ENCODE peak calls at places on chromosomes 13 and 19, in five cellular contexts. M, U, R, F and T are unnamed samples.

GRCh38 chr19:58351996-58352755 is 1.1 kb downstream of the A1BG start:
- DNase-seq in U (no peak), M (no peak), F (no peak), R (no peak), T (no peak)

GRCh38 chr13:113552079-113552478 is 32.5 kb upstream of the TFDP1 start:
- DNase-seq in F (no peak), U (no peak), M (no peak), R (no peak), T (no peak)

GRCh38 chr13:76632388-76633044 is 253.7 kb downstream of the KCTD12 start:
- DNase-seq in R (peak), M (peak), U (no peak), F (no peak), T (no peak)

GRCh38 chr19:6125571-6125989 is 9.9 kb upstream of the ACSBG2 start:
- DNase-seq in R (peak), M (peak), U (peak), F (peak), T (peak)

GRCh38 chr19:2722541-2723344 is 1.6 kb upstream of the DIRAS1 start:
- DNase-seq in R (no peak), U (peak), F (no peak), M (no peak), T (no peak)

GRCh38 chr19:49255674-49256073 is 69.3 kb downstream of the SLC6A16 start:
- DNase-seq in M (no peak), F (no peak), R (no peak), U (no peak), T (no peak)

GRCh38 chr13:100608906-100609305 is 20.3 kb upstream of the GGACT start:
- DNase-seq in R (peak), M (no peak), U (peak), F (peak), T (no peak)

GRCh38 chr13:113535381-113535781 is 44.9 kb upstream of the DCUN1D2 start:
- DNase-seq in F (no peak), M (no peak), R (no peak), U (no peak), T (no peak)

GRCh38 chr13:54287062-54287764 is 1258.6 kb downstream of the OLFM4 start:
- DNase-seq in M (no peak), R (no peak), F (no peak), U (no peak), T (no peak)

GRCh38 chr19:44824758-44825157 is 15.9 kb downstream of the BCAM start:
- DNase-seq in R (peak), F (no peak), U (no peak), M (no peak), T (no peak)

GRCh38 chr13:48660356-48661076 is 6.8 kb downstream of the CYSLTR2 start:
- DNase-seq in U (no peak), M (no peak), F (peak), R (no peak), T (no peak)

GRCh38 chr13:100491164-100491847 is 97.3 kb downstream of the GGACT start:
- DNase-seq in U (peak), R (peak), M (no peak), F (no peak), T (no peak)

GRCh38 chr13:113002206-113002821 is 33.3 kb downstream of the MCF2L start:
- DNase-seq in R (no peak), M (peak), U (no peak), F (no peak), T (no peak)

GRCh38 chr13:42905542-42905941 is 86.5 kb downstream of the EPSTI1 start:
- DNase-seq in M (no peak), F (no peak), R (no peak), U (no peak), T (no peak)

DNA sequence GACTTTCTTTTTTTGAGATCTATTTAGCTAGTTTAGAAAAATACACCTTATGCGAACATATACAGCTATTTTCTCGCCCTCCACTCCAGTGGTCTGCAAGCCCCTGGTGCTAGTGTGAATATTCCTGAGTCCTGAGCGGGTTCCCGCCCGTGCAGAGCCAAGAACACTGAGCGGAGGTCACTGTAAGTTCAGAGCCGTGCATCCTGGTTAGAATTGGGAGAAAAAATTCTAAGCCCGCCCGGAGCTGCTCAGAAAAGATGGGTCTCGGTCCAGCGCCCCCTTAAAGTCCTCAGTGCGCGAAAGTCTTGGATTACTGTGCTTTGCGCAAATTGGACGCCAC is 117.7 kb downstream of the KCNRG start:
- DNase-seq in F (no peak), M (peak), U (no peak), R (no peak), T (no peak)
- TF ChIP-seq EZH2 in F (no peak), M (no peak), U (no peak), R (no peak), T (no peak)

DNA sequence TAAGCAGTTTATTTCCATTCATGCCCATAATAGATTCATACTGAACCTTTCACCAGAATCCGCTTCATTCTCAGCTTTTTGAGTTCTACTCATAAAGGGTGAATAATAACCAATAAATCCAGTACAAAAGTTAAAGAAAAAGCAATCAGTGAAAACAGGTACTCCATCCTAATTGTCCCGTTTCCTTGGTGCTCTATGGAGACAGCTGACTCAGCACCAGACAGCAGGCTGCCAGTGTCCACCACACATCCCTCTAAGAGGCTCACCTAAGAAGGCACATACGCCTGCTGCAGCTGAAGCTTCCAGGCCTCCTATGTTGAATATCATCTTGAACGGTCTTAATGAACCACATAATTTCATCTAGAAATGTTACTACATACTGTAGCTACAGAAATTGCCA is 27.3 kb downstream of the MYO16 start:
- DNase-seq in M (no peak), F (no peak), U (no peak), R (no peak), T (no peak)
- TF ChIP-seq EZH2 in M (no peak), F (no peak), U (no peak), R (no peak), T (no peak)

GRCh38 chr19:18790566-18791314 is at the start of gene COMP:
- DNase-seq in M (peak), R (no peak), U (no peak), F (no peak), T (no peak)

GRCh38 chr19:18788782-18789421 is 2.2 kb downstream of the COMP start:
- DNase-seq in R (no peak), F (no peak), M (no peak), U (no peak), T (no peak)

GRCh38 chr19:18789422-18789832 is 1.7 kb downstream of the COMP start:
- DNase-seq in U (no peak), F (no peak), M (no peak), R (no peak), T (no peak)

GRCh38 chr19:18791315-18791678 is 192 bp upstream of the COMP start:
- DNase-seq in R (no peak), M (no peak), U (no peak), F (no peak), T (no peak)

DNA sequence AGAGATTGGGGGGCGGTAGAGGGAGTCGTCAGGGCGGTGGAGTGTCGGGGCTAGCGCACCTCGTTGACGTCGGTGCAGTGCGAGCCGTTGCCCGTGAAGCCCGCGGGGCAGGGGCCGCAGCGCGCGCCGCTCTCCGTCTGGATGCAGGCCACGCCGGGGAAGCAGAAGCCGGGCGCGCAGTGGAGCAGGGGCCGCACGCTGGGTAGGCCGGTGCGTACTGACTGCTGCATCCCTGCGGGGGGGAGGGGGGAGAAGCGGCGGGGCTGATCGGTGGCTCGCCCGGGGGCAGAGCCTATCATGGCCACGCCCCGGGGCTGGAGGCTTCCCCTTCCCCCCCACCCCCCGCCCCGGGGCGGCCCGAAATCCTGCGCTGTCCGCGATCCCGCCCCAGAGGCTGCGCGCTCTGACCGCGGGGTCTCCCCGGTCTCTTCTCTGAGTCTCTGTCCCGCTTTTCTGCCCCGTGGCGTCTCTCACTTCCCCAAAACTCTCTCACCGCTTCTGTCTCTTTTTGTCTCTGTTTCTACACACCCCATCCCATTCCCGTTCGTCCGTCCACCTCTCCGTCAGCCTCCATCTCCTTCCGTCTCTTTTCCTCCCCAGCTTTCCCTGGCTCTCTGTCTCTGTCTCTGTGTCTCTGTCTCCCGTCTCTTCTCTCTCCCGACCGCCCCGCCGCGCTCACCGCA is 1.1 kb downstream of the COMP start:
- DNase-seq in F (no peak), U (peak), M (peak), R (no peak), T (no peak)
- TF ChIP-seq EZH2 in F (no peak), U (no peak), M (no peak), R (no peak), T (no peak)

GRCh38 chr19:17953869-17954268 is 13.0 kb upstream of the KCNN1 start:
- DNase-seq in R (no peak), U (no peak), M (peak), F (no peak), T (no peak)

GRCh38 chr19:17953316-17953801 is 13.5 kb upstream of the KCNN1 start:
- DNase-seq in M (no peak), F (no peak), U (no peak), R (no peak), T (no peak)

GRCh38 chr19:17951151-17952040 is 15.5 kb upstream of the KCNN1 start:
- DNase-seq in F (no peak), R (no peak), U (no peak), M (peak), T (no peak)

GRCh38 chr19:17950310-17951150 is 16.4 kb upstream of the KCNN1 start:
- DNase-seq in M (peak), R (peak), F (no peak), U (no peak), T (no peak)

GRCh38 chr19:17952041-17952976 is 14.6 kb upstream of the KCNN1 start:
- DNase-seq in M (peak), F (no peak), U (no peak), R (no peak), T (no peak)
- TF ChIP-seq EZH2 in M (peak), F (peak), U (peak), R (peak), T (peak)

GRCh38 chr19:42323852-42324654 is 1.4 kb upstream of the MEGF8 start:
- DNase-seq in F (no peak), M (peak), U (no peak), R (no peak), T (no peak)

GRCh38 chr19:42325896-42326771 is 699 bp downstream of the MEGF8 start:
- DNase-seq in R (no peak), U (no peak), M (no peak), F (no peak), T (no peak)

GRCh38 chr19:42323473-42323851 is 2.0 kb upstream of the MEGF8 start:
- DNase-seq in F (no peak), R (no peak), M (peak), U (no peak), T (no peak)

GRCh38 chr19:42325308-42325895 is at the start of gene MEGF8:
- DNase-seq in U (peak), M (peak), R (peak), F (peak), T (peak)

DNA sequence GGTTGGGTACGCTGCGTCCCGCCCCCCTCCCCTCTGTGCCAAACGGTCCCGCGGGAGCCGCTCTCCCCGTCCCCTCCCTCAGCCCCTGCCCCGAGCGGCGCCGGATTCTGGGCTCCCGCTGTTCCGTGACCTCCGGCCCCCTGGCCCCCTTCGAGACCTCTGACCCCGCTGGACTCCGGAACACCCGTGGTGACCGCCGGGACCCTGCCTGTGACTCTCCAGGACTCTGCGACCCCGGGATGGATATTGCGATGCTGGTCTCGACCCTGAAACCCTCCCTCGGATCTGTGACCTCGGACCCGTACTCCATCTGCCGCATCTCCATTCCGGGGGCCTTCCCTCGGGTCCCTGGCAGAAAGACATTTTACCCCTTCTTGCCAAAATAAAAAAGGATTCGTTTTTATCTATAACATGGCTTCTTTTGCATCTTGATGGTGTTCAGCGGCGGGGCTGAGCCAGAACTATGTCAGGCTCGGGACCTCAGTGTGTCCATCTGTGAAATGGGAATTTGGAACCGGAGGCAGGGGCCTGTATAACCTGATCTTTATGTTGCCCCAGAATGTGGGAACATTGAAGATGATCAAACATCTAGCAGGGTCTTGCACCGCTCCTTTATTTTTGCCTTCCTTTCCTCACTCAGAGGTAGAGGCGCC is 654 bp upstream of the MEGF8 start:
- DNase-seq in M (peak), F (no peak), R (no peak), U (no peak), T (no peak)
- TF ChIP-seq EZH2 in M (peak), F (peak), R (peak), U (no peak), T (no peak)

GRCh38 chr19:50639121-50640112 is at the start of gene SYT3:
- DNase-seq in U (peak), F (no peak), M (peak), R (no peak), T (no peak)
- TF ChIP-seq EZH2 in U (peak), F (no peak), M (no peak), R (peak), T (peak)

DNA sequence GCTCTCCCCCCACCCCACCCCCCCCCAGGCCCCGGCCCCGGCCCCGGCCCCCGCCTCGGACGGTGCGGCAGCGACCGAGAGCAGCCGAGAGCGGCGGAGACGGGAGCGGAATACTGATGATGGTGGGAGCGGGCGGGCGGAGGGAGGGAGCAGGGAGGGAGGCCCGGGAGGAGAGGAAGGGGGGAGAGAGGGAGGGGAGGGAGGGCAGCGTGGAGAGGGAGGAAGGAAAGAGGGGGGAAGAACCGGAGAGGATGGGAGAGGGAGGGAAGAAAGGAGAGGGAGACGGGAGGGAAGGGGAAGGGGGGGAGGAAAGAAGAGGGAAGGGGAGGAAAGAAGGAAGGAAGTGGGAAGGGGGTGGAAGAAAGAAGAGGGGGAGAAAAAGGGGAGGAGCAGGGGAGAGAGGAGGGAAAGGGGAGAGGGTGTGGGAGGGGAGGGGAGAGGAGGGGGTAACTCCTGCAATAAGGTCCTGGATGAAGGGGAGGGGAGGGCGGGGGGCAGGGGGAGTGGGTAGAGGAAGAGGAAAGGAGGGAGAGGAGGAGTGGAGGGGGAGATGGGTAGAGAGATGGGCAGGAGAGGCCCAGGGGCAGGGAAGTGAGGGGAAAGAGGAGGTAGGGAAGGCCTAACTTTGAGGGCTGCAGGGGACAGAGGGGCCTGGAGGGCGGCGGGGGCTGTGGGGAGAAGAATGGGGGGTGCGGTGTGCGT is at the start of gene LRRC4B:
- DNase-seq in M (peak), U (no peak), F (no peak), R (no peak), T (no peak)
- TF ChIP-seq EZH2 in M (no peak), U (no peak), F (no peak), R (no peak), T (no peak)

GRCh38 chr13:98486412-98486811 is 90.5 kb downstream of the STK24 start:
- DNase-seq in R (no peak), U (no peak), M (no peak), F (no peak), T (no peak)
- TF ChIP-seq EZH2 in R (no peak), U (no peak), M (no peak), F (no peak), T (no peak)